ENCODE peak calls at places on chromosomes 13 and 19, in five cellular contexts. L is Calu3, B is AG04450, F is ovary, S is adrenal gland. P is an unnamed sample.

GRCh38 chr13:43326100-43326499 is 302.7 kb downstream of the DNAJC15 start:
- DNase-seq in B (no peak), F (no peak), S (no peak), L (no peak), P (no peak)

GRCh38 chr19:45826934-45827333 is 11.8 kb upstream of the RSPH6A start:
- DNase-seq in S (no peak), B (no peak), L (no peak), F (no peak), P (no peak)

GRCh38 chr13:64767054-64767453 is 2463.1 kb downstream of the PCDH9 start:
- DNase-seq in F (no peak), B (no peak), L (no peak), S (no peak), P (no peak)

GRCh38 chr13:109989155-109989554 is 202.8 kb upstream of the IRS2 start:
- DNase-seq in F (no peak), L (no peak), B (no peak), S (no peak), P (no peak)

GRCh38 chr19:7748756-7749155 is 1.4 kb upstream of the CD209 start:
- DNase-seq in S (no peak), F (no peak), B (no peak), L (peak; percentile 36), P (no peak)

GRCh38 chr19:13835791-13836723 is 40.8 kb downstream of the ZSWIM4 start:
- DNase-seq in L (no peak), F (no peak), B (no peak), S (no peak), P (no peak)

GRCh38 chr13:35190241-35190640 is 248.2 kb downstream of the NBEA start:
- DNase-seq in F (no peak), B (no peak), S (no peak), L (no peak), P (no peak)

GRCh38 chr13:99981115-99982020 is at the start of gene ZIC2:
- DNase-seq in S (no peak), F (no peak), L (peak; percentile 8), B (no peak), P (no peak)

GRCh38 chr19:58406818-58407657 is 1.4 kb upstream of the ZNF584 start:
- DNase-seq in S (no peak), F (no peak), B (no peak), L (peak; percentile 27), P (no peak)

GRCh38 chr13:67880916-67881315 is 650.8 kb upstream of the PCDH9 start:
- DNase-seq in S (no peak), L (no peak), B (no peak), F (no peak), P (no peak)

GRCh38 chr19:52170304-52170703 is 1.1 kb downstream of the ZNF836 start:
- DNase-seq in L (no peak), B (no peak), S (no peak), F (no peak), P (no peak)

GRCh38 chr13:35855531-35856019 is 275.6 kb downstream of the DCLK1 start:
- DNase-seq in S (no peak), B (no peak), F (no peak), L (peak; percentile 56), P (no peak)

GRCh38 chr19:13619203-13619632 is 112.9 kb upstream of the CACNA1A start:
- DNase-seq in L (no peak), S (no peak), B (no peak), F (no peak), P (no peak)

GRCh38 chr19:54492568-54492967 is 10.1 kb upstream of the LAIR2 start:
- DNase-seq in S (no peak), L (no peak), B (no peak), F (no peak), P (no peak)

GRCh38 chr19:57587529-57587928 is 3.6 kb downstream of the ZIK1 start:
- DNase-seq in F (no peak), B (peak; percentile 15), L (no peak), S (no peak), P (no peak)

GRCh38 chr13:113449693-113450347 is 3.5 kb downstream of the ADPRHL1 start:
- DNase-seq in B (no peak), F (no peak), S (no peak), L (no peak), P (no peak)

GRCh38 chr19:35142531-35143230 is 374 bp upstream of the FXYD7 start:
- DNase-seq in S (peak; percentile 66), F (peak; percentile 77), L (peak; percentile 82), B (no peak), P (peak; percentile 65)

GRCh38 chr13:64675256-64675892 is 2554.8 kb downstream of the PCDH9 start:
- DNase-seq in B (peak; percentile 16), F (no peak), S (no peak), L (no peak), P (no peak)

GRCh38 chr13:27264181-27264580 is 6.4 kb upstream of the RASL11A start:
- DNase-seq in L (no peak), S (no peak), F (no peak), B (peak; percentile 63), P (no peak)

GRCh38 chr13:60001892-60002291 is 161.8 kb downstream of the DIAPH3 start:
- DNase-seq in S (no peak), B (no peak), F (no peak), L (no peak), P (no peak)

GRCh38 chr19:51084505-51084904 is 1.8 kb upstream of the KLK14 start:
- DNase-seq in B (no peak), F (no peak), S (no peak), L (no peak), P (no peak)

GRCh38 chr19:9906475-9907087 is 29.7 kb downstream of the OLFM2 start:
- DNase-seq in B (no peak), F (no peak), L (no peak), S (no peak), P (no peak)

GRCh38 chr19:53958168-53958571 is 4.6 kb upstream of the CACNG8 start:
- DNase-seq in L (peak; percentile 55), B (no peak), F (no peak), S (no peak), P (no peak)

GRCh38 chr19:8666814-8667405 is 31.7 kb downstream of the ACTL9 start:
- DNase-seq in L (no peak), S (no peak), B (no peak), F (no peak), P (no peak)

GRCh38 chr13:30355405-30355741 is 48.0 kb upstream of the KATNAL1 start:
- DNase-seq in B (no peak), L (no peak), F (no peak), S (no peak), P (peak; percentile 61)

DNA sequence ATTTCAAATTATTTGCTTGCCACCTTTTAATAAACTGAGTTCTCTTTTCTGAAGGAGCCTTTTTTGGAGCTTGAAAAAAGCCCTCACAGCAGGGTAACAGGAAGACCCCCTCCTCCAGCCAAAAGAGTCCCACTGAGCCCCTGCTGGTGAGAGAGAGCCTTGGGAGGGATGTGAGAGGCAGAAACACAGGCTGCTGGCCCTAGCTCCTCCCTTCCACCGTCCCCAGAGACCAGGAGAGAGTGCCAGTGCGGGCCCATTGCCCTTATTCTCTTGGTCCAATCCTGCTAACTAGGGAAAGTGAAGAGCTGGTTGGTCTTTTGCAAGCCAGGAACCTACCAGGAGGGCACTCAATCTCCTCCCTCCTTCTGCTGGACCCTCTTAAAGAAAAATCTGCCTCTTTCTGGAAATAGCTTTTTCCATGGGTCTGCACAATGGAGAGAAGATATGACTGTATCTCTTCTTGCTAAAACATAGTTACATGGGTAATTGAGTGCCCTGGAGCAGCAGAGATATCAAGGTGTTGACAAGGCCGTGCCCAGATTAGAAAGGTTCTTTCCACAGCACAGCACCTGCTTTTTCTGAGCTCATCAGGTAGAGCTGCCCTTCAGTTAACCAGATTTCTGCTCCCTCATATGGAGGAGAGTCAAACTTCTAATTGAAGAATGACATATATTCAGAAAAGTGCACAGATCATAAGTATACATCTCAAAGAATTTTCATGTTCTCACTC is 113.9 kb downstream of the LRCH1 start:
- DNase-seq in F (no peak), S (no peak), L (no peak), B (no peak), P (no peak)
- TF ChIP-seq CTCF in F (no peak), S (no peak), L (no peak), B (no peak), P (no peak)

GRCh38 chr13:31997641-31998040 is 33.9 kb upstream of the FRY start:
- DNase-seq in S (no peak), F (no peak), B (no peak), L (no peak), P (no peak)
- TF ChIP-seq CTCF in S (no peak), F (no peak), B (no peak), L (no peak), P (no peak)

GRCh38 chr19:23686622-23687423 is at the start of gene ZNF675:
- DNase-seq in B (peak; percentile 68), S (peak; percentile 88), F (peak; percentile 86), L (peak; percentile 87), P (peak; percentile 75)
- TF ChIP-seq CTCF in B (peak; percentile 5), S (no peak), F (no peak), L (no peak), P (no peak)

DNA sequence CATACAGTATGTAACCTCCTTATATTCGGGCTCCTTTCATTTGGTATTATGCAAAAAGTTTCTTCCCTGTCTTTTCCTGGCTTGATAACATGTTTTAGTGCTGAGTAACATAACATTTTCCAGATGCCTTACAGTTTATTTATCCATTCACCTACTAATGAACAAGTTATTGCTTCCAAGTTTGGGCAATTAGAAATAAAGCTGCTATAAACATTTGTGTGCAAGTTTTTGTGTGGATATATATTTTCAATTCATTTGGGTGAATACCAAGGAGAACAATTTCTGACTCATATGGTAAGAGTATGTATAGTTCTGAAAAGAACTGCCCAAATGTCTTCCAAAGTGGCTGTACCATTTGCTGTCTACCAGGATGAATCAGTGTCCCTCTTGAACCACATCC is 360.9 kb downstream of the PCDH17 start:
- DNase-seq in S (no peak), B (no peak), F (no peak), L (no peak), P (no peak)
- TF ChIP-seq CTCF in S (no peak), B (no peak), F (no peak), L (no peak), P (no peak)

GRCh38 chr19:29216021-29216420 is 3.1 kb upstream of the UQCRFS1 start:
- DNase-seq in S (no peak), L (no peak), F (no peak), B (no peak), P (no peak)

GRCh38 chr19:29211562-29212416 is 1.2 kb downstream of the UQCRFS1 start:
- DNase-seq in F (no peak), L (no peak), S (peak; percentile 25), B (no peak), P (no peak)

GRCh38 chr19:29214411-29214810 is 1.5 kb upstream of the UQCRFS1 start:
- DNase-seq in L (no peak), F (no peak), B (no peak), S (no peak), P (no peak)

GRCh38 chr19:29215322-29215845 is 2.4 kb upstream of the UQCRFS1 start:
- DNase-seq in S (no peak), L (no peak), F (no peak), B (no peak), P (no peak)

GRCh38 chr19:29212614-29213573 is at the start of gene UQCRFS1:
- DNase-seq in F (peak; percentile 94), S (peak; percentile 95), L (peak; percentile 97), B (peak; percentile 69), P (peak; percentile 92)
- TF ChIP-seq CTCF in F (peak; percentile 9), S (no peak), L (no peak), B (no peak), P (no peak)

GRCh38 chr19:38142176-38143035 is 81.6 kb downstream of the DPF1 start:
- DNase-seq in S (peak; percentile 52), B (no peak), F (peak; percentile 64), L (peak; percentile 58), P (peak; percentile 22)
- TF ChIP-seq CTCF in S (peak; percentile 57), B (peak; percentile 87), F (peak; percentile 43), L (peak; percentile 62), P (no peak)